ENCODE peak calls at places on chromosomes 5 and 9, in four cellular contexts. W, T, J and M are unnamed samples.

GRCh38 chr5:411728-412127 is 31.2 kb upstream of the EXOC3 start:
- DNase-seq in W (no peak), T (no peak), J (no peak), M (no peak)

GRCh38 chr5:61286446-61287132 is 45.5 kb upstream of the ZSWIM6 start:
- DNase-seq in W (no peak), T (peak), J (no peak), M (no peak)

GRCh38 chr5:141692919-141693848 is 11.2 kb upstream of the ARAP3 start:
- DNase-seq in W (no peak), T (peak), J (no peak), M (no peak)

GRCh38 chr9:3401556-3401955 is 124.2 kb downstream of the RFX3 start:
- DNase-seq in W (no peak), T (peak), J (no peak), M (no peak)

GRCh38 chr9:124320062-124320973 is 62.6 kb downstream of the NEK6 start:
- DNase-seq in W (peak), T (peak), J (peak), M (peak)

GRCh38 chr9:122122903-122123632 is 30.0 kb upstream of the TTLL11 start:
- DNase-seq in W (peak), T (peak), J (peak), M (peak)

GRCh38 chr9:7298123-7298522 is 501.5 kb downstream of the DMAC1 start:
- DNase-seq in W (no peak), T (no peak), J (no peak), M (no peak)

GRCh38 chr5:141199359-141200235 is at the start of gene PCDHB11:
- DNase-seq in W (no peak), T (peak), J (no peak), M (no peak)

GRCh38 chr9:127523312-127523851 is 72.1 kb downstream of the LRSAM1 start:
- DNase-seq in W (no peak), T (peak), J (no peak), M (no peak)

GRCh38 chr5:36777105-36777757 is 99.3 kb upstream of the NIPBL start:
- DNase-seq in W (no peak), T (peak), J (no peak), M (no peak)

GRCh38 chr5:16160706-16161105 is 18.9 kb downstream of the MARCHF11 start:
- DNase-seq in W (no peak), T (peak), J (no peak), M (peak)

GRCh38 chr5:120539471-120539870 is 75.4 kb downstream of the PRR16 start:
- DNase-seq in W (no peak), T (no peak), J (no peak), M (no peak)

GRCh38 chr9:134059661-134060395 is 8.0 kb downstream of the BRD3 start:
- DNase-seq in W (no peak), T (no peak), J (peak), M (no peak)

GRCh38 chr5:135452366-135453030 is 347 bp upstream of the TIFAB start:
- DNase-seq in W (no peak), T (no peak), J (no peak), M (no peak)

GRCh38 chr9:90813011-90813410 is 11.4 kb downstream of the SYK start:
- DNase-seq in W (no peak), T (no peak), J (no peak), M (no peak)

GRCh38 chr9:34382054-34382453 is 5.4 kb upstream of the MYORG start:
- DNase-seq in W (no peak), T (no peak), J (no peak), M (no peak)

GRCh38 chr9:36922548-36922947 is 111.5 kb downstream of the PAX5 start:
- DNase-seq in W (no peak), T (peak), J (no peak), M (no peak)

GRCh38 chr5:28648108-28648507 is 1609.7 kb upstream of the CDH9 start:
- DNase-seq in W (no peak), T (no peak), J (no peak), M (no peak)

DNA sequence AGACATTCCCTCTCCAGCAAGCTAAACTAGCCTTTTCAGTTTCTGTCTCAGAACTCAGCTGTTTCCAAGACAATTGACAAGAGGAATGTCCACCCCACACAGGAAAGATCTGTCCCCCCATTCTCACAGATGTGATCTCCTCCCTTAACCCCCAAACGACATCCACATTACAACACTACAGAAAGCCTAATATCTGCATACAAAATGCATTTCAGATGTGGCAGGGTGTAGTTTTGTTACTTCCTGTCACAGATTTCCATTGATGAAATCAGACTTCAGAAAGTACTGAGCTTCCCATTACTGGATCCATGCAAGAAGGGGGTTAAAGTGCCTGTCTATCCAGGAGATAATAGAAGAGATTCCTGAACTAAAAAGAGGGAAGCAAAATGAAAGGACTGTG is 2.9 kb upstream of the ARSI start:
- DNase-seq in W (no peak), T (no peak), J (no peak), M (no peak)
- H3K27ac ChIP-seq in W (peak), T (no peak), J (no peak), M (no peak)

DNA sequence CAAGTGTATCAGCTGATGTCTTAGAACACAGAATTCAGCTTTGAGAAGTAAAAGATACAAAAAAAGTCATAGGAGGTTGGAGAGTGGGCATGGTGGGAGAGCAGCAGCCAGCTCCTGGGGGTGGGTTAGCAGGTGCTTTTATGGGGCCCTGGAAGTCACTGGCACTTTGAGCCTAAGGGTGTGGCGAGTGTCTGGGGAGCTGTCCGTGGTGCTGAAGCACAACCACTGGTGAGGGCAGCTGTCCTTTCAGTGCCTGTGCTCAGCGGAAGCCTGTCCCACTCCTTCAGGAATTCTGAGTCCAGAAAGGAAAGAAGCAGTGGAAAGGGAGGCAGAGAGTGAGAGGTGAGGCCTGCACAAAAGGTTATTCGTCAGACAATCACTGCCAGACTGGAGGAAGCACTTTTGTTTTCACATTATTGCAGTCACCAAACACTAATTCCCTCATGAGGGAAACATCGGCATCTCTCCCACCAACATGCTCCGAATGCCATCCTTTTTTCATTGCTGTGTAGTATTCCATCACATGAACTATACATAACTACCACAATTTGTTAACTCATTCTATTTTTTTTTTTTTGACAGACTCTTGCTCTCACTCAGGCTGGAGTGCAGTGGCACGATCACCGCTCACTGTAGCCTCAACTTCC is 59.4 kb upstream of the RAPGEF1 start:
- DNase-seq in W (no peak), T (peak), J (peak), M (peak)
- H3K4me3 ChIP-seq in W (no peak), T (no peak), J (no peak), M (no peak)

DNA sequence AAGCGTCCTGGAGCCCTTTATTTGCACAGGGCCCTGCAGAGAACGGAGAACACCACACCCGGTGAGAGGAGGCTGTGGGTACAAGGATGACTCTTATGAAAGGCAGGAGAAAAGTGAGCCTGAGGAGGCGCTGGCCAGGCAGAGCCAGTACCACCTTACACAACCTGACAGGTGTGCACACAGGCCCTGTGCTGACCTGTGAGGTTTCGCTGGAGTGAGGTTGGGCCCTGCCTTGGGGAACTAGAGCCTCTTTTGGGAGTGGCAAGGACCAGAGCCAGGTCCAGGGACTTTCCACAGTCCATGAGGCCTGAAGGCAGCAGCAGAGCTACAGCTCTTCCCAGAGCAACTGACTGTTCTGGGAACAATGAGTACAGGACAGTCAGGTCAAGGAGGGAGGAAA is 3.1 kb downstream of the SRD5A1 start:
- DNase-seq in W (no peak), T (no peak), J (no peak), M (no peak)
- H3K27ac ChIP-seq in W (no peak), T (no peak), J (no peak), M (no peak)

DNA sequence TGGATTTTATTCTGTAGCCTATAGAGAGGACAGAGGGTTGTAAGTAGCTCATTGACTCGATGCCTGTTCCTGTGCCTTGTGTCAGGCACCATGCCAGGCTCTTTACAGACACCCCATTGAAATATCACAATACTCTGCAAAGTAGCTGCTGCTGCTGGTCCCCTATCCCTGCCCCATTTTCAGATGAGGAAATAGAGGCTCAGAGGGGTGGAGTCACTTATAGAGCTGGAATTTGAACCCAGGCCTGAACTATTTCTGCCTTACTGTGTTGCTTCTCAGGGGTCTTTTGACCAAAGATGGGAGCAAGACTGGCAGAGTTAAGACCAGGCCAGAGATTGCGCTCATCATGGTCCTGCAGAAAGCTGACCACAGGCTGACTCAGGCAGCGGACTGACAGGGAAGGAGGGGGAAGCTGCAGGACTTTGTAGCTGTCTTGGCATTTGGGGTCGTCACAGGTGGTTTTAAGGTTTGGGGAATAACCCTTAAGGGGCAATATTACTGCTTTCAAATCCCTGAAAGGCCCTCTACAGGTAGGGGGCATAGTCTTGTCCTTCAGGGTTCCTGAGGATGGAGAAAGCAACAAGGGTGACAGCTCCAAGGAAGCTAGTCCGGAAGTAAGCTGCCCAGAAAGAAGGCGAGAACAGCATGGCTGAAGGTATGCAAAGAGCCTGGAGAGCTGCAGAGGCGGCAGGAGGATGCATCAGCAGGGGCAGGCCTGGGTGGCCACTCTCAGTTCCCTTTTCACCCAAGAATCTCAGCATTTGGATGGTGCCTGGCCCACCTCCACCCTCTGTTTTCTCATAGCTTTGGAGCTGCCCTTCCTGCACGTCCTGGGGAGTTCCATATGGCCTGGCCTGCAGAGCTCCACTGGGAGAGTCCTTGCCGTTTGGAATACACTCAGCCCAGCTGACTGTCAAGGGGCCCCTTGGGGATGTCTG is 18.3 kb upstream of the NDST1 start:
- DNase-seq in W (no peak), T (peak), J (no peak), M (peak)
- H3K4me3 ChIP-seq in W (no peak), T (peak), J (peak), M (peak)

GRCh38 chr9:137244486-137245449 is 3.7 kb downstream of the TUBB4B start:
- DNase-seq in W (no peak), T (peak), J (no peak), M (no peak)

GRCh38 chr9:137250329-137251193 is 525 bp upstream of the STPG3 start:
- DNase-seq in W (no peak), T (no peak), J (peak), M (no peak)

GRCh38 chr9:137247135-137247915 is 3.8 kb upstream of the STPG3 start:
- DNase-seq in W (no peak), T (no peak), J (no peak), M (no peak)

GRCh38 chr9:137245450-137246421 is 4.6 kb downstream of the TUBB4B start:
- DNase-seq in W (no peak), T (no peak), J (no peak), M (no peak)

GRCh38 chr9:137247916-137248175 is 3.2 kb upstream of the STPG3 start:
- DNase-seq in W (no peak), T (no peak), J (no peak), M (no peak)
- H3K27ac ChIP-seq in W (no peak), T (no peak), J (no peak), M (no peak)

DNA sequence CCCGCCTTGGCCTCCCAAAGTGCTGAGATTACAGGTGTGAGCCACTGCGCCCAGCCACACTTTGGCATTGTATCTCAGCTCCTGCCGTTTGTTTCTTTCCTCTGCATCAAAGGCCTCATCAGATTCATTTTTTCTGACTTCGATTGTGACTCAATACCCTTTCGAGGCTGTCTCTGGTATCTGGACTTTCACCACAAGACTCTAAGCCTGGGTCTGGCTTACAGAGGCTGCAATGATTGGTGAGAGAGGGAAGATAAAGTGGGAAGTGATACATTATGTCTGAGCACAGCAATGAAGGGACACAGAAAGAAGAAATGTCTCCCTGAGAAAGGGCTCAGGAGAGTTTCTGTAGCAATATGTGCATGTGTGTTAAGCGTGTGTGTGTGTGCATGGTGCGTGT is 7.9 kb upstream of the DAB2 start:
- DNase-seq in W (no peak), T (no peak), J (no peak), M (no peak)
- H3K4me3 ChIP-seq in W (no peak), T (no peak), J (no peak), M (no peak)

DNA sequence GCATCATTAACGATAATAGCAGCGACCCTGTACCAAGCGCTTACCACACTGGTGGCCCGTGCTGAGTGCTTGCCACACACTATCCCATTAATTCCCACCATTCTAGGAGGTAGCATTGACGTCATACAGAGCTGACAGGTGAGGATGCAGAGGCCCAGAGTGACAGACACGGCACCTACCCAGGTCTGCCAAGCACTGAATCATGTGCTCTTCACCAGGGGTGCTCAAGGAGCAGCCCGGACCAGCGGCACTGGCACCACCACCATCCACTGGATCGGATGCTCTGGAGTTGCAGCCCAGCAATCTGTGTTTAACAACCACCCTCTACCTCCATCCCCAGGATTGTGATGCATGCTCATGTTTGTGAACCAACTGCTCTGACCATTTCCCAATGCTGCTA is 3.4 kb downstream of the TNIP1 start:
- DNase-seq in W (no peak), T (no peak), J (no peak), M (no peak)
- H3K27ac ChIP-seq in W (no peak), T (no peak), J (peak), M (no peak)